ENCODE peak calls at places on chromosomes 13 and 19, in eight cellular contexts. E, X, V, G, K, P, A and Q are unnamed samples.

GRCh38 chr13:69970521-69970920 is 137.1 kb upstream of the ATXN8OS start:
- DNase-seq in E (no peak), X (no peak), V (no peak), G (no peak), K (no peak), P (no peak), A (no peak), Q (no peak)

GRCh38 chr19:35484637-35485036 is 5.6 kb downstream of the KRTDAP start:
- DNase-seq in E (no peak), X (no peak), V (no peak), G (no peak), K (no peak), P (no peak), A (no peak), Q (no peak)

GRCh38 chr19:35743640-35744306 is 1.4 kb downstream of the U2AF1L4 start:
- DNase-seq in E (no peak), X (no peak), V (no peak), G (no peak), K (no peak), P (no peak), A (no peak), Q (no peak)

GRCh38 chr13:33263976-33264619 is 21.5 kb downstream of the STARD13 start:
- DNase-seq in E (no peak), X (no peak), V (no peak), G (no peak), K (no peak), P (no peak), A (peak), Q (no peak)

GRCh38 chr13:32499538-32500210 is 38.9 kb downstream of the N4BP2L2 start:
- DNase-seq in E (no peak), X (no peak), V (no peak), G (no peak), K (no peak), P (no peak), A (no peak), Q (no peak)

GRCh38 chr19:18948075-18948975 is 7.3 kb upstream of the HOMER3 start:
- DNase-seq in E (no peak), X (no peak), V (no peak), G (no peak), K (no peak), P (no peak), A (no peak), Q (no peak)

GRCh38 chr19:17052439-17052838 is 22.8 kb downstream of the HAUS8 start:
- DNase-seq in E (no peak), X (no peak), V (peak), G (no peak), K (no peak), P (no peak), A (peak), Q (no peak)

GRCh38 chr19:11578342-11579142 is 1.1 kb upstream of the ACP5 start:
- DNase-seq in E (no peak), X (peak), V (no peak), G (no peak), K (peak), P (no peak), A (no peak), Q (no peak)

GRCh38 chr19:42400404-42400803 is 10.3 kb upstream of the CNFN start:
- DNase-seq in E (no peak), X (no peak), V (no peak), G (no peak), K (no peak), P (no peak), A (no peak), Q (no peak)

GRCh38 chr19:19043881-19044280 is 10.5 kb downstream of the ARMC6 start:
- DNase-seq in E (no peak), X (no peak), V (no peak), G (no peak), K (no peak), P (no peak), A (no peak), Q (no peak)

GRCh38 chr19:47776568-47776967 is 1.9 kb upstream of the SELENOW start:
- DNase-seq in E (no peak), X (peak), V (no peak), G (no peak), K (no peak), P (no peak), A (no peak), Q (no peak)

GRCh38 chr13:112447306-112447705 is 71.2 kb downstream of the SPACA7 start:
- DNase-seq in E (no peak), X (no peak), V (no peak), G (no peak), K (no peak), P (no peak), A (no peak), Q (no peak)

GRCh38 chr13:30608364-30608763 is 9.4 kb upstream of the USPL1 start:
- DNase-seq in E (no peak), X (no peak), V (no peak), G (no peak), K (no peak), P (no peak), A (no peak), Q (no peak)

GRCh38 chr19:7242601-7243258 is 51.5 kb downstream of the INSR start:
- DNase-seq in E (peak), X (no peak), V (peak), G (no peak), K (peak), P (no peak), A (peak), Q (peak)

GRCh38 chr13:60453490-60453889 is 56.5 kb downstream of the TDRD3 start:
- DNase-seq in E (no peak), X (no peak), V (no peak), G (no peak), K (no peak), P (no peak), A (peak), Q (no peak)

GRCh38 chr13:34638897-34639296 is 303.2 kb upstream of the NBEA start:
- DNase-seq in E (no peak), X (no peak), V (no peak), G (no peak), K (no peak), P (no peak), A (no peak), Q (no peak)

GRCh38 chr13:75479102-75479501 is 2.9 kb downstream of the TBC1D4 start:
- DNase-seq in E (no peak), X (peak), V (no peak), G (no peak), K (no peak), P (no peak), A (no peak), Q (no peak)

GRCh38 chr19:19342086-19343015 is 21.7 kb downstream of the MAU2 start:
- DNase-seq in E (no peak), X (peak), V (peak), G (peak), K (no peak), P (no peak), A (peak), Q (peak)

GRCh38 chr13:49373699-49374098 is 70.2 kb downstream of the CAB39L start:
- DNase-seq in E (no peak), X (no peak), V (no peak), G (no peak), K (no peak), P (no peak), A (no peak), Q (no peak)